ENCODE peak calls at places on chromosomes 13 and 19, in five cellular contexts. U, K, V, I and P are unnamed samples.

GRCh38 chr13:67101730-67102467 is 128.2 kb downstream of the PCDH9 start:
- DNase-seq in I (no peak), K (no peak), V (no peak), U (no peak), P (no peak)

GRCh38 chr13:72342364-72342763 is 385.1 kb downstream of the MZT1 start:
- DNase-seq in I (no peak), U (no peak), K (no peak), V (no peak), P (no peak)

GRCh38 chr13:101327844-101328243 is 88.5 kb downstream of the NALCN start:
- DNase-seq in U (no peak), I (no peak), V (no peak), K (no peak), P (no peak)

GRCh38 chr13:108225440-108225839 is 7.2 kb downstream of the ABHD13 start:
- DNase-seq in K (no peak), V (no peak), I (no peak), U (no peak), P (no peak)

GRCh38 chr13:110925023-110925608 is 10.2 kb upstream of the ANKRD10 start:
- DNase-seq in K (no peak), V (no peak), U (no peak), I (no peak), P (no peak)

GRCh38 chr13:42720116-42720857 is 61.1 kb upstream of the FAM216B start:
- DNase-seq in I (no peak), V (peak; percentile 2), U (no peak), K (no peak), P (no peak)

GRCh38 chr19:40411125-40411842 is 1.9 kb downstream of the PRX start:
- DNase-seq in I (peak; percentile 64), V (no peak), K (no peak), U (no peak), P (no peak)

GRCh38 chr19:7887408-7888144 is 734 bp upstream of the LRRC8E start:
- DNase-seq in K (no peak), U (no peak), V (no peak), I (no peak), P (no peak)

GRCh38 chr13:32443111-32443510 is 15.2 kb upstream of the N4BP2L1 start:
- DNase-seq in U (no peak), I (no peak), V (peak; percentile 43), K (no peak), P (peak; percentile 50)

GRCh38 chr13:43924549-43925245 is 45.0 kb downstream of the LACC1 start:
- DNase-seq in I (no peak), V (no peak), K (no peak), U (no peak), P (no peak)

GRCh38 chr19:38734426-38735256 is 9.6 kb downstream of the CAPN12 start:
- DNase-seq in I (no peak), V (no peak), K (no peak), U (no peak), P (peak; percentile 32)

GRCh38 chr19:31553112-31553843 is 204.0 kb upstream of the TSHZ3 start:
- DNase-seq in V (no peak), I (no peak), U (no peak), K (no peak), P (no peak)

GRCh38 chr13:67416047-67416925 is 186.2 kb upstream of the PCDH9 start:
- DNase-seq in K (no peak), U (no peak), V (no peak), I (no peak), P (no peak)

GRCh38 chr13:33016414-33017409 is at the start of gene KL:
- DNase-seq in I (peak; percentile 49), K (no peak), U (no peak), V (no peak), P (peak; percentile 7)

GRCh38 chr19:28553005-28553404 is 659.9 kb downstream of the UQCRFS1 start:
- DNase-seq in I (no peak), K (no peak), V (no peak), U (no peak), P (no peak)

GRCh38 chr19:11269408-11269807 is 7.1 kb upstream of the DOCK6 start:
- DNase-seq in U (no peak), K (no peak), V (peak; percentile 93), I (no peak), P (peak; percentile 95)

GRCh38 chr19:38289955-38290354 is 14.1 kb upstream of the C19orf33 start:
- DNase-seq in K (no peak), V (no peak), U (no peak), I (no peak), P (no peak)

GRCh38 chr19:38788478-38789243 is at the start of gene LGALS7B:
- DNase-seq in U (no peak), I (no peak), V (no peak), K (no peak), P (no peak)

GRCh38 chr19:1630811-1631210 is 21.6 kb downstream of the TCF3 start:
- DNase-seq in V (no peak), U (no peak), K (no peak), I (no peak), P (no peak)

GRCh38 chr13:26707122-26708006 is 53.2 kb downstream of the GPR12 start:
- DNase-seq in K (no peak), I (no peak), U (no peak), V (peak; percentile 41), P (peak; percentile 57)

GRCh38 chr13:55230570-55230908 is 1910.2 kb upstream of the PRR20A start:
- DNase-seq in U (no peak), K (no peak), V (no peak), I (no peak), P (no peak)

GRCh38 chr13:87052731-87053130 is 618.4 kb upstream of the SLITRK5 start:
- DNase-seq in K (no peak), I (no peak), V (no peak), U (no peak), P (no peak)

GRCh38 chr19:7682175-7682855 is 1.7 kb downstream of the TRAPPC5 start:
- DNase-seq in V (no peak), U (no peak), K (no peak), I (peak; percentile 28), P (no peak)

GRCh38 chr13:96650301-96650886 is 343.9 kb downstream of the OXGR1 start:
- DNase-seq in K (no peak), V (peak; percentile 58), U (no peak), I (no peak), P (no peak)

GRCh38 chr19:42436006-42436405 is 6.7 kb downstream of the CXCL17 start:
- DNase-seq in U (no peak), K (no peak), V (no peak), I (no peak), P (no peak)

GRCh38 chr19:45059258-45059965 is 16.9 kb downstream of the ZNF296 start:
- DNase-seq in K (peak; percentile 65), U (peak; percentile 81), I (peak; percentile 55), V (peak; percentile 75), P (peak; percentile 83)

GRCh38 chr19:30733826-30734550 is 361.8 kb downstream of the ZNF536 start:
- DNase-seq in V (no peak), U (no peak), I (no peak), K (no peak), P (no peak)

GRCh38 chr19:14118165-14119051 is 846 bp upstream of the PRKACA start:
- DNase-seq in I (peak; percentile 71), V (peak; percentile 62), U (peak; percentile 72), K (no peak), P (peak; percentile 67)

GRCh38 chr19:19865750-19866598 is at the start of gene ZNF253:
- DNase-seq in U (peak; percentile 98), I (peak; percentile 96), V (peak; percentile 89), K (peak; percentile 88), P (peak; percentile 97)